ENCODE peak calls at places on chromosome 1, in nine cellular contexts. F is Calu3, S is nephron progenitor cell, O is iPS-NIHi11, P is left ventricle myocardium inferior, T is progenitor cell of endocrine pancreas, I is A549, G is RWPE1, H is D341Med. B is an unnamed sample.

GRCh38 chr1:180952657-180953013 is 39.9 kb downstream of the KIAA1614 start:
- DNase-seq in I (no peak), O (no peak), G (no peak), P (no peak), T (no peak), F (no peak), S (no peak), H (peak), B (no peak)

GRCh38 chr1:4602536-4603316 is 51.7 kb upstream of the AJAP1 start:
- DNase-seq in S (no peak), P (no peak), G (no peak), I (no peak), O (no peak), H (no peak), F (no peak), T (no peak), B (no peak)

GRCh38 chr1:25804244-25804963 is 4.4 kb downstream of the SELENON start:
- DNase-seq in P (peak), O (no peak), T (no peak), G (peak), F (no peak), S (no peak), H (no peak), I (no peak), B (peak)

GRCh38 chr1:30400436-30400975 is 322.9 kb downstream of the MATN1 start:
- DNase-seq in G (no peak), S (no peak), I (no peak), T (no peak), O (no peak), P (no peak), F (no peak), H (no peak), B (no peak)

GRCh38 chr1:236638935-236639334 is 34.6 kb upstream of the HEATR1 start:
- DNase-seq in H (no peak), O (no peak), P (peak), F (no peak), G (no peak), S (no peak), I (no peak), T (no peak), B (no peak)

GRCh38 chr1:150550222-150551048 is 1.2 kb downstream of the ADAMTSL4 start:
- DNase-seq in O (no peak), P (no peak), T (no peak), H (peak), I (no peak), S (no peak), G (no peak), F (no peak), B (no peak)

GRCh38 chr1:44036409-44037111 is 5.3 kb upstream of the SLC6A9 start:
- DNase-seq in O (peak), S (peak), G (peak), H (peak), P (peak), F (peak), I (peak), T (peak), B (peak)

GRCh38 chr1:160656737-160657476 is 10.1 kb upstream of the SLAMF1 start:
- DNase-seq in H (no peak), I (no peak), F (no peak), S (no peak), G (no peak), O (no peak), P (no peak), T (no peak), B (no peak)